ENCODE peak calls at places on chromosomes 7 and 10, in four cellular contexts. T, D, C and W are unnamed samples.

GRCh38 chr10:131311661-131312260 is at the start of gene TCERG1L:
- DNase-seq in T (no peak), D (no peak), C (no peak), W (peak; percentile 66)

GRCh38 chr10:108036298-108036697 is 871.8 kb upstream of the SORCS1 start:
- DNase-seq in T (no peak), D (no peak), C (no peak), W (no peak)

GRCh38 chr10:93096901-93097300 is 23.2 kb downstream of the CYP26A1 start:
- DNase-seq in T (no peak), D (no peak), C (no peak), W (no peak)

GRCh38 chr10:4981722-4982471 is 18.7 kb downstream of the AKR1C1 start:
- DNase-seq in T (no peak), D (peak; percentile 44), C (no peak), W (peak; percentile 44)

GRCh38 chr7:23680417-23681405 is 712 bp downstream of the FAM221A start:
- DNase-seq in T (peak; percentile 83), D (peak; percentile 27), C (no peak), W (peak; percentile 72)

GRCh38 chr7:128891942-128892269 is 18.6 kb downstream of the KCP start:
- DNase-seq in T (no peak), D (no peak), C (no peak), W (no peak)

GRCh38 chr10:110420401-110421193 is 77.1 kb upstream of the DUSP5 start:
- DNase-seq in T (no peak), D (no peak), C (no peak), W (no peak)

GRCh38 chr7:45574521-45575500 is 643 bp downstream of the ADCY1 start:
- DNase-seq in T (no peak), D (no peak), C (no peak), W (peak; percentile 91)

GRCh38 chr10:30207485-30208052 is 141.5 kb downstream of the MTPAP start:
- DNase-seq in T (no peak), D (no peak), C (no peak), W (no peak)

GRCh38 chr10:64430690-64431323 is 909.6 kb downstream of the REEP3 start:
- DNase-seq in T (no peak), D (peak; percentile 1), C (no peak), W (peak; percentile 29)

GRCh38 chr7:108660465-108660864 is 90.8 kb downstream of the DNAJB9 start:
- DNase-seq in T (no peak), D (no peak), C (no peak), W (peak; percentile 36)

GRCh38 chr7:131225619-131226101 is 102.0 kb upstream of the MKLN1 start:
- DNase-seq in T (peak; percentile 54), D (no peak), C (no peak), W (peak; percentile 36)

GRCh38 chr10:79065853-79066252 is 2.9 kb upstream of the ZMIZ1 start:
- DNase-seq in T (no peak), D (no peak), C (no peak), W (no peak)

GRCh38 chr7:20301311-20301939 is 29.3 kb upstream of the ITGB8 start:
- DNase-seq in T (no peak), D (no peak), C (no peak), W (no peak)

GRCh38 chr10:71528371-71529202 is 131.9 kb downstream of the CDH23 start:
- DNase-seq in T (no peak), D (no peak), C (no peak), W (peak; percentile 49)

GRCh38 chr10:103066141-103067098 is 126.7 kb downstream of the NT5C2 start:
- DNase-seq in T (no peak), D (no peak), C (no peak), W (no peak)

GRCh38 chr7:74174606-74175082 is 488 bp downstream of the EIF4H start:
- DNase-seq in T (peak; percentile 48), D (peak; percentile 59), C (no peak), W (peak; percentile 57)

GRCh38 chr7:7157177-7157886 is 25.0 kb upstream of the C1GALT1 start:
- DNase-seq in T (no peak), D (no peak), C (peak; percentile 68), W (no peak)

GRCh38 chr10:43322769-43323168 is 48.7 kb upstream of the FXYD4 start:
- DNase-seq in T (peak; percentile 95), D (no peak), C (no peak), W (peak; percentile 99)

GRCh38 chr7:43099750-43100149 is 12.7 kb upstream of the HECW1 start:
- DNase-seq in T (no peak), D (no peak), C (no peak), W (no peak)

GRCh38 chr7:151256410-151257045 is 8.0 kb upstream of the SMARCD3 start:
- DNase-seq in T (no peak), D (no peak), C (no peak), W (no peak)

GRCh38 chr10:1509003-1509402 is 228.3 kb downstream of the ADARB2 start:
- DNase-seq in T (no peak), D (no peak), C (no peak), W (no peak)

GRCh38 chr10:124222298-124223000 is 129.1 kb upstream of the CHST15 start:
- DNase-seq in T (no peak), D (peak; percentile 37), C (no peak), W (no peak)

GRCh38 chr10:74896788-74897527 is 70.6 kb downstream of the KAT6B start:
- DNase-seq in T (no peak), D (no peak), C (no peak), W (no peak)

GRCh38 chr7:91837397-91838070 is 43.0 kb downstream of the MTERF1 start:
- DNase-seq in T (no peak), D (no peak), C (no peak), W (no peak)

GRCh38 chr10:16828731-16829175 is 11.5 kb upstream of the RSU1 start:
- DNase-seq in T (no peak), D (no peak), C (peak; percentile 62), W (no peak)

GRCh38 chr10:104029528-104029875 is 56.2 kb downstream of the COL17A1 start:
- DNase-seq in T (no peak), D (no peak), C (no peak), W (no peak)

GRCh38 chr7:17696422-17696821 is 243.9 kb downstream of the SNX13 start:
- DNase-seq in T (peak; percentile 69), D (no peak), C (no peak), W (no peak)

GRCh38 chr7:119102294-119102693 is 877.8 kb downstream of the ANKRD7 start:
- DNase-seq in T (no peak), D (no peak), C (no peak), W (no peak)

GRCh38 chr7:26278769-26279168 is 12.9 kb upstream of the SNX10 start:
- DNase-seq in T (no peak), D (peak; percentile 70), C (no peak), W (no peak)

GRCh38 chr7:106563466-106564150 is 97.3 kb downstream of the CCDC71L start:
- DNase-seq in T (no peak), D (no peak), C (no peak), W (no peak)

GRCh38 chr10:62047240-62047897 is 145.9 kb downstream of the ARID5B start:
- DNase-seq in T (no peak), D (peak; percentile 59), C (no peak), W (no peak)

GRCh38 chr7:48101880-48102448 is 12.9 kb downstream of the UPP1 start:
- DNase-seq in T (no peak), D (no peak), C (no peak), W (peak; percentile 54)

GRCh38 chr10:59997807-59998525 is 91.6 kb upstream of the CCDC6 start:
- DNase-seq in T (no peak), D (no peak), C (no peak), W (no peak)